ENCODE peak calls at places on chromosomes 12 and 14, in six cellular contexts. Q is transverse colon; A is activated CD4-positive, CD25-positive, alpha-beta regulatory T cell; B is A549; J is stimulated activated CD4-positive, alpha-beta T cell treated with anti-CD3 and anti-CD28 coated beads, Interleukin-2, amount 100 ng/mL, for 24 hours; V is iris pigment epithelial cell. E is an unnamed sample.

GRCh38 chr12:79710707-79711483 is 20.1 kb upstream of the PAWR start:
- DNase-seq in J (no peak), Q (no peak), V (no peak), A (no peak), B (no peak), E (no peak)

GRCh38 chr12:26369588-26369987 is 174.2 kb downstream of the SSPN start:
- DNase-seq in Q (no peak), B (peak), J (no peak), A (no peak), V (peak), E (peak)

GRCh38 chr12:51883998-51884675 is 3.8 kb upstream of the ANKRD33 start:
- DNase-seq in A (no peak), J (no peak), V (no peak), B (no peak), Q (no peak), E (no peak)

GRCh38 chr14:102338724-102339123 is 19.2 kb downstream of the ZNF839 start:
- DNase-seq in Q (no peak), B (no peak), V (no peak), J (no peak), A (no peak), E (no peak)

GRCh38 chr14:60310086-60310684 is 61.2 kb downstream of the PPM1A start:
- DNase-seq in V (peak), A (no peak), B (no peak), Q (no peak), J (no peak), E (no peak)

GRCh38 chr12:23895792-23896218 is 53.7 kb downstream of the SOX5 start:
- DNase-seq in Q (no peak), J (no peak), B (no peak), V (no peak), A (no peak), E (no peak)

GRCh38 chr12:116236148-116236731 is 41.3 kb downstream of the MED13L start:
- DNase-seq in B (peak), Q (peak), A (no peak), J (peak), V (peak), E (peak)

GRCh38 chr12:28360253-28360652 is 170.0 kb downstream of the CCDC91 start:
- DNase-seq in J (no peak), B (no peak), V (no peak), Q (no peak), A (no peak), E (no peak)

GRCh38 chr14:90758959-90759358 is 57.3 kb downstream of the TTC7B start:
- DNase-seq in A (no peak), Q (peak), V (no peak), J (peak), B (no peak), E (no peak)